ENCODE peak calls at places on chromosomes 5 and 9, in six cellular contexts. One of them, this sample, is unnamed.

GRCh38 chr9:124776613-124776951 is 351 bp upstream of the OLFML2A start:
- DNase-seq in esophagus muscularis mucosa: no peak
- DNase-seq in NCI-H82: no peak
- DNase-seq in left ventricle myocardium inferior: no peak
- DNase-seq in mucosa of descending colon: no peak
- DNase-seq in stimulated activated CD8-positive, alpha-beta memory T cell treated with anti-CD3 and anti-CD28 coated beads, Interleukin-2, amount 100 ng/mL, for 48 hours: no peak
- DNase-seq in this sample: no peak

GRCh38 chr9:110880123-110880522 is 158.1 kb downstream of the LPAR1 start:
- DNase-seq in stimulated activated CD8-positive, alpha-beta memory T cell treated with anti-CD3 and anti-CD28 coated beads, Interleukin-2, amount 100 ng/mL, for 48 hours: no peak
- DNase-seq in NCI-H82: peak
- DNase-seq in mucosa of descending colon: no peak
- DNase-seq in left ventricle myocardium inferior: no peak
- DNase-seq in esophagus muscularis mucosa: no peak
- DNase-seq in this sample: no peak

GRCh38 chr5:120614512-120614911 is 150.4 kb downstream of the PRR16 start:
- DNase-seq in left ventricle myocardium inferior: no peak
- DNase-seq in esophagus muscularis mucosa: no peak
- DNase-seq in stimulated activated CD8-positive, alpha-beta memory T cell treated with anti-CD3 and anti-CD28 coated beads, Interleukin-2, amount 100 ng/mL, for 48 hours: no peak
- DNase-seq in NCI-H82: no peak
- DNase-seq in mucosa of descending colon: no peak
- DNase-seq in this sample: no peak

GRCh38 chr5:116938488-116938887 is 363.9 kb upstream of the SEMA6A start:
- DNase-seq in stimulated activated CD8-positive, alpha-beta memory T cell treated with anti-CD3 and anti-CD28 coated beads, Interleukin-2, amount 100 ng/mL, for 48 hours: no peak
- DNase-seq in esophagus muscularis mucosa: no peak
- DNase-seq in mucosa of descending colon: no peak
- DNase-seq in NCI-H82: no peak
- DNase-seq in left ventricle myocardium inferior: no peak
- DNase-seq in this sample: no peak

GRCh38 chr9:69943146-69943545 is 100.5 kb upstream of the MAMDC2 start:
- DNase-seq in mucosa of descending colon: no peak
- DNase-seq in esophagus muscularis mucosa: no peak
- DNase-seq in NCI-H82: no peak
- DNase-seq in stimulated activated CD8-positive, alpha-beta memory T cell treated with anti-CD3 and anti-CD28 coated beads, Interleukin-2, amount 100 ng/mL, for 48 hours: no peak
- DNase-seq in left ventricle myocardium inferior: no peak
- DNase-seq in this sample: no peak

GRCh38 chr5:32720295-32720694 is 9.2 kb downstream of the NPR3 start:
- DNase-seq in stimulated activated CD8-positive, alpha-beta memory T cell treated with anti-CD3 and anti-CD28 coated beads, Interleukin-2, amount 100 ng/mL, for 48 hours: no peak
- DNase-seq in mucosa of descending colon: no peak
- DNase-seq in left ventricle myocardium inferior: no peak
- DNase-seq in esophagus muscularis mucosa: no peak
- DNase-seq in NCI-H82: no peak
- DNase-seq in this sample: no peak

GRCh38 chr5:26847041-26847736 is 191.2 kb downstream of the CDH9 start:
- DNase-seq in left ventricle myocardium inferior: no peak
- DNase-seq in mucosa of descending colon: no peak
- DNase-seq in stimulated activated CD8-positive, alpha-beta memory T cell treated with anti-CD3 and anti-CD28 coated beads, Interleukin-2, amount 100 ng/mL, for 48 hours: no peak
- DNase-seq in esophagus muscularis mucosa: no peak
- DNase-seq in NCI-H82: peak
- DNase-seq in this sample: no peak

GRCh38 chr9:6787793-6788174 is 30.0 kb downstream of the KDM4C start:
- DNase-seq in mucosa of descending colon: no peak
- DNase-seq in left ventricle myocardium inferior: no peak
- DNase-seq in esophagus muscularis mucosa: peak
- DNase-seq in NCI-H82: no peak
- DNase-seq in stimulated activated CD8-positive, alpha-beta memory T cell treated with anti-CD3 and anti-CD28 coated beads, Interleukin-2, amount 100 ng/mL, for 48 hours: no peak
- DNase-seq in this sample: no peak

GRCh38 chr9:89454498-89455355 is 43.2 kb downstream of the SEMA4D start:
- DNase-seq in mucosa of descending colon: peak
- DNase-seq in left ventricle myocardium inferior: no peak
- DNase-seq in esophagus muscularis mucosa: no peak
- DNase-seq in stimulated activated CD8-positive, alpha-beta memory T cell treated with anti-CD3 and anti-CD28 coated beads, Interleukin-2, amount 100 ng/mL, for 48 hours: no peak
- DNase-seq in NCI-H82: no peak
- DNase-seq in this sample: no peak

GRCh38 chr5:154712518-154713437 is 42.4 kb upstream of the LARP1 start:
- DNase-seq in mucosa of descending colon: peak
- DNase-seq in NCI-H82: peak
- DNase-seq in left ventricle myocardium inferior: no peak
- DNase-seq in stimulated activated CD8-positive, alpha-beta memory T cell treated with anti-CD3 and anti-CD28 coated beads, Interleukin-2, amount 100 ng/mL, for 48 hours: no peak
- DNase-seq in esophagus muscularis mucosa: no peak
- DNase-seq in this sample: no peak

GRCh38 chr9:2729721-2730120 is 12.4 kb downstream of the KCNV2 start:
- DNase-seq in stimulated activated CD8-positive, alpha-beta memory T cell treated with anti-CD3 and anti-CD28 coated beads, Interleukin-2, amount 100 ng/mL, for 48 hours: no peak
- DNase-seq in esophagus muscularis mucosa: no peak
- DNase-seq in mucosa of descending colon: no peak
- DNase-seq in NCI-H82: no peak
- DNase-seq in left ventricle myocardium inferior: no peak
- DNase-seq in this sample: no peak

GRCh38 chr5:142881076-142881466 is 110.9 kb downstream of the ARHGAP26 start:
- DNase-seq in mucosa of descending colon: no peak
- DNase-seq in NCI-H82: no peak
- DNase-seq in esophagus muscularis mucosa: no peak
- DNase-seq in left ventricle myocardium inferior: no peak
- DNase-seq in stimulated activated CD8-positive, alpha-beta memory T cell treated with anti-CD3 and anti-CD28 coated beads, Interleukin-2, amount 100 ng/mL, for 48 hours: no peak
- DNase-seq in this sample: no peak

GRCh38 chr5:60649288-60649917 is 50.6 kb downstream of the DEPDC1B start:
- DNase-seq in mucosa of descending colon: no peak
- DNase-seq in stimulated activated CD8-positive, alpha-beta memory T cell treated with anti-CD3 and anti-CD28 coated beads, Interleukin-2, amount 100 ng/mL, for 48 hours: no peak
- DNase-seq in NCI-H82: peak
- DNase-seq in left ventricle myocardium inferior: no peak
- DNase-seq in esophagus muscularis mucosa: no peak
- DNase-seq in this sample: no peak

GRCh38 chr5:160479926-160480325 is 58.3 kb downstream of the PTTG1 start:
- DNase-seq in esophagus muscularis mucosa: no peak
- DNase-seq in NCI-H82: no peak
- DNase-seq in left ventricle myocardium inferior: no peak
- DNase-seq in mucosa of descending colon: no peak
- DNase-seq in stimulated activated CD8-positive, alpha-beta memory T cell treated with anti-CD3 and anti-CD28 coated beads, Interleukin-2, amount 100 ng/mL, for 48 hours: no peak
- DNase-seq in this sample: no peak

This sample was measured in type B pancreatic cell.